ENCODE peak calls at places on chromosome 17, in ten cellular contexts. One of them, this sample, is unnamed.

GRCh38 chr17:51995797-51996403 is 162.6 kb downstream of the CA10 start:
- DNase-seq in fibroblast of villous mesenchyme: no peak
- DNase-seq in HCEC 1CT: no peak
- DNase-seq in RKO: peak; percentile 5
- DNase-seq in NCI-H226: no peak
- DNase-seq in stimulated activated CD8-positive, alpha-beta memory T cell treated with anti-CD3 and anti-CD28 coated beads, Interleukin-4, amount 100 ng/mL, for 48 hours: no peak
- DNase-seq in NCI-H2081: no peak
- DNase-seq in ELR: peak; percentile 64
- DNase-seq in mesenchymal stem cell: no peak
- DNase-seq in activated CD4-positive, alpha-beta T cell treated with anti-CD3 and anti-CD28 coated beads for 36 hours: no peak
- DNase-seq in this sample: no peak

GRCh38 chr17:35901776-35902175 is 21.6 kb upstream of the CCL5 start:
- DNase-seq in NCI-H226: no peak
- DNase-seq in ELR: no peak
- DNase-seq in mesenchymal stem cell: no peak
- DNase-seq in activated CD4-positive, alpha-beta T cell treated with anti-CD3 and anti-CD28 coated beads for 36 hours: no peak
- DNase-seq in NCI-H2081: no peak
- DNase-seq in stimulated activated CD8-positive, alpha-beta memory T cell treated with anti-CD3 and anti-CD28 coated beads, Interleukin-4, amount 100 ng/mL, for 48 hours: no peak
- DNase-seq in RKO: no peak
- DNase-seq in fibroblast of villous mesenchyme: peak; percentile 56
- DNase-seq in HCEC 1CT: no peak
- DNase-seq in this sample: no peak

GRCh38 chr17:12510535-12510934 is 155.2 kb upstream of the MYOCD start:
- DNase-seq in ELR: peak; percentile 54
- DNase-seq in RKO: no peak
- DNase-seq in mesenchymal stem cell: peak; percentile 65
- DNase-seq in NCI-H226: no peak
- DNase-seq in activated CD4-positive, alpha-beta T cell treated with anti-CD3 and anti-CD28 coated beads for 36 hours: no peak
- DNase-seq in HCEC 1CT: peak; percentile 64
- DNase-seq in stimulated activated CD8-positive, alpha-beta memory T cell treated with anti-CD3 and anti-CD28 coated beads, Interleukin-4, amount 100 ng/mL, for 48 hours: no peak
- DNase-seq in NCI-H2081: no peak
- DNase-seq in fibroblast of villous mesenchyme: peak; percentile 79
- DNase-seq in this sample: no peak

GRCh38 chr17:55726440-55726839 is 3.8 kb upstream of the TMEM100 start:
- DNase-seq in mesenchymal stem cell: peak; percentile 54
- DNase-seq in HCEC 1CT: peak; percentile 89
- DNase-seq in activated CD4-positive, alpha-beta T cell treated with anti-CD3 and anti-CD28 coated beads for 36 hours: no peak
- DNase-seq in NCI-H2081: peak; percentile 59
- DNase-seq in NCI-H226: peak; percentile 56
- DNase-seq in RKO: peak; percentile 28
- DNase-seq in fibroblast of villous mesenchyme: peak; percentile 58
- DNase-seq in ELR: peak; percentile 78
- DNase-seq in stimulated activated CD8-positive, alpha-beta memory T cell treated with anti-CD3 and anti-CD28 coated beads, Interleukin-4, amount 100 ng/mL, for 48 hours: no peak
- DNase-seq in this sample: no peak

GRCh38 chr17:8806206-8807069 is 7.3 kb upstream of the MFSD6L start:
- DNase-seq in stimulated activated CD8-positive, alpha-beta memory T cell treated with anti-CD3 and anti-CD28 coated beads, Interleukin-4, amount 100 ng/mL, for 48 hours: no peak
- DNase-seq in ELR: no peak
- DNase-seq in mesenchymal stem cell: no peak
- DNase-seq in HCEC 1CT: no peak
- DNase-seq in NCI-H226: no peak
- DNase-seq in NCI-H2081: no peak
- DNase-seq in activated CD4-positive, alpha-beta T cell treated with anti-CD3 and anti-CD28 coated beads for 36 hours: no peak
- DNase-seq in RKO: no peak
- DNase-seq in fibroblast of villous mesenchyme: no peak
- DNase-seq in this sample: no peak

GRCh38 chr17:17411692-17412091 is 65.1 kb upstream of the MED9 start:
- DNase-seq in mesenchymal stem cell: no peak
- DNase-seq in NCI-H226: no peak
- DNase-seq in RKO: no peak
- DNase-seq in NCI-H2081: no peak
- DNase-seq in HCEC 1CT: peak; percentile 46
- DNase-seq in ELR: peak; percentile 42
- DNase-seq in activated CD4-positive, alpha-beta T cell treated with anti-CD3 and anti-CD28 coated beads for 36 hours: no peak
- DNase-seq in stimulated activated CD8-positive, alpha-beta memory T cell treated with anti-CD3 and anti-CD28 coated beads, Interleukin-4, amount 100 ng/mL, for 48 hours: no peak
- DNase-seq in fibroblast of villous mesenchyme: peak; percentile 52
- DNase-seq in this sample: no peak

GRCh38 chr17:27247071-27247957 is 46.6 kb upstream of the WSB1 start:
- DNase-seq in HCEC 1CT: peak; percentile 84
- DNase-seq in stimulated activated CD8-positive, alpha-beta memory T cell treated with anti-CD3 and anti-CD28 coated beads, Interleukin-4, amount 100 ng/mL, for 48 hours: no peak
- DNase-seq in NCI-H226: peak; percentile 39
- DNase-seq in activated CD4-positive, alpha-beta T cell treated with anti-CD3 and anti-CD28 coated beads for 36 hours: no peak
- DNase-seq in ELR: peak; percentile 33
- DNase-seq in fibroblast of villous mesenchyme: peak; percentile 88
- DNase-seq in NCI-H2081: peak; percentile 2
- DNase-seq in RKO: no peak
- DNase-seq in mesenchymal stem cell: peak; percentile 74
- DNase-seq in this sample: peak; percentile 98

GRCh38 chr17:59469786-59470485 is 95.5 kb upstream of the DHX40 start:
- DNase-seq in fibroblast of villous mesenchyme: no peak
- DNase-seq in RKO: no peak
- DNase-seq in HCEC 1CT: no peak
- DNase-seq in ELR: no peak
- DNase-seq in NCI-H226: no peak
- DNase-seq in mesenchymal stem cell: no peak
- DNase-seq in NCI-H2081: no peak
- DNase-seq in activated CD4-positive, alpha-beta T cell treated with anti-CD3 and anti-CD28 coated beads for 36 hours: no peak
- DNase-seq in stimulated activated CD8-positive, alpha-beta memory T cell treated with anti-CD3 and anti-CD28 coated beads, Interleukin-4, amount 100 ng/mL, for 48 hours: no peak
- DNase-seq in this sample: no peak

GRCh38 chr17:19877546-19877945 is 9.8 kb upstream of the ULK2 start:
- DNase-seq in ELR: no peak
- DNase-seq in stimulated activated CD8-positive, alpha-beta memory T cell treated with anti-CD3 and anti-CD28 coated beads, Interleukin-4, amount 100 ng/mL, for 48 hours: no peak
- DNase-seq in HCEC 1CT: no peak
- DNase-seq in NCI-H226: no peak
- DNase-seq in activated CD4-positive, alpha-beta T cell treated with anti-CD3 and anti-CD28 coated beads for 36 hours: no peak
- DNase-seq in NCI-H2081: no peak
- DNase-seq in fibroblast of villous mesenchyme: no peak
- DNase-seq in mesenchymal stem cell: no peak
- DNase-seq in RKO: no peak
- DNase-seq in this sample: no peak

GRCh38 chr17:46935658-46936266 is 12.8 kb downstream of the GOSR2 start:
- DNase-seq in ELR: no peak
- DNase-seq in HCEC 1CT: no peak
- DNase-seq in activated CD4-positive, alpha-beta T cell treated with anti-CD3 and anti-CD28 coated beads for 36 hours: no peak
- DNase-seq in stimulated activated CD8-positive, alpha-beta memory T cell treated with anti-CD3 and anti-CD28 coated beads, Interleukin-4, amount 100 ng/mL, for 48 hours: no peak
- DNase-seq in NCI-H226: peak; percentile 90
- DNase-seq in NCI-H2081: no peak
- DNase-seq in mesenchymal stem cell: no peak
- DNase-seq in RKO: no peak
- DNase-seq in fibroblast of villous mesenchyme: peak; percentile 34
- DNase-seq in this sample: no peak

GRCh38 chr17:79905832-79906231 is 66.6 kb upstream of the CBX4 start:
- DNase-seq in HCEC 1CT: no peak
- DNase-seq in stimulated activated CD8-positive, alpha-beta memory T cell treated with anti-CD3 and anti-CD28 coated beads, Interleukin-4, amount 100 ng/mL, for 48 hours: no peak
- DNase-seq in mesenchymal stem cell: no peak
- DNase-seq in NCI-H2081: no peak
- DNase-seq in NCI-H226: no peak
- DNase-seq in RKO: peak; percentile 45
- DNase-seq in fibroblast of villous mesenchyme: no peak
- DNase-seq in ELR: peak; percentile 46
- DNase-seq in activated CD4-positive, alpha-beta T cell treated with anti-CD3 and anti-CD28 coated beads for 36 hours: no peak
- DNase-seq in this sample: no peak

GRCh38 chr17:10398352-10398751 is 23.4 kb downstream of the MYH8 start:
- DNase-seq in ELR: no peak
- DNase-seq in NCI-H2081: no peak
- DNase-seq in fibroblast of villous mesenchyme: no peak
- DNase-seq in activated CD4-positive, alpha-beta T cell treated with anti-CD3 and anti-CD28 coated beads for 36 hours: no peak
- DNase-seq in stimulated activated CD8-positive, alpha-beta memory T cell treated with anti-CD3 and anti-CD28 coated beads, Interleukin-4, amount 100 ng/mL, for 48 hours: no peak
- DNase-seq in NCI-H226: no peak
- DNase-seq in mesenchymal stem cell: no peak
- DNase-seq in HCEC 1CT: no peak
- DNase-seq in RKO: no peak
- DNase-seq in this sample: no peak

GRCh38 chr17:50211249-50212120 is 10.1 kb upstream of the COL1A1 start:
- DNase-seq in NCI-H226: no peak
- DNase-seq in ELR: peak; percentile 84
- DNase-seq in activated CD4-positive, alpha-beta T cell treated with anti-CD3 and anti-CD28 coated beads for 36 hours: no peak
- DNase-seq in stimulated activated CD8-positive, alpha-beta memory T cell treated with anti-CD3 and anti-CD28 coated beads, Interleukin-4, amount 100 ng/mL, for 48 hours: peak; percentile 23
- DNase-seq in fibroblast of villous mesenchyme: peak; percentile 75
- DNase-seq in mesenchymal stem cell: peak; percentile 49
- DNase-seq in NCI-H2081: no peak
- DNase-seq in RKO: no peak
- DNase-seq in HCEC 1CT: no peak
- DNase-seq in this sample: no peak

GRCh38 chr17:32943647-32944191 is 15.8 kb downstream of the TMEM98 start:
- DNase-seq in fibroblast of villous mesenchyme: peak; percentile 88
- DNase-seq in ELR: no peak
- DNase-seq in RKO: no peak
- DNase-seq in activated CD4-positive, alpha-beta T cell treated with anti-CD3 and anti-CD28 coated beads for 36 hours: no peak
- DNase-seq in NCI-H226: peak; percentile 94
- DNase-seq in mesenchymal stem cell: peak; percentile 77
- DNase-seq in stimulated activated CD8-positive, alpha-beta memory T cell treated with anti-CD3 and anti-CD28 coated beads, Interleukin-4, amount 100 ng/mL, for 48 hours: no peak
- DNase-seq in NCI-H2081: no peak
- DNase-seq in HCEC 1CT: peak; percentile 43
- DNase-seq in this sample: no peak

GRCh38 chr17:7559307-7560171 is 989 bp downstream of the TNFSF13 start:
- DNase-seq in mesenchymal stem cell: no peak
- DNase-seq in HCEC 1CT: no peak
- DNase-seq in NCI-H226: no peak
- DNase-seq in ELR: no peak
- DNase-seq in activated CD4-positive, alpha-beta T cell treated with anti-CD3 and anti-CD28 coated beads for 36 hours: no peak
- DNase-seq in stimulated activated CD8-positive, alpha-beta memory T cell treated with anti-CD3 and anti-CD28 coated beads, Interleukin-4, amount 100 ng/mL, for 48 hours: no peak
- DNase-seq in RKO: no peak
- DNase-seq in NCI-H2081: no peak
- DNase-seq in fibroblast of villous mesenchyme: no peak
- DNase-seq in this sample: no peak

GRCh38 chr17:10384175-10384574 is 11.4 kb upstream of the MYH13 start:
- DNase-seq in stimulated activated CD8-positive, alpha-beta memory T cell treated with anti-CD3 and anti-CD28 coated beads, Interleukin-4, amount 100 ng/mL, for 48 hours: no peak
- DNase-seq in HCEC 1CT: no peak
- DNase-seq in ELR: no peak
- DNase-seq in activated CD4-positive, alpha-beta T cell treated with anti-CD3 and anti-CD28 coated beads for 36 hours: no peak
- DNase-seq in mesenchymal stem cell: peak; percentile 41
- DNase-seq in NCI-H226: no peak
- DNase-seq in NCI-H2081: no peak
- DNase-seq in fibroblast of villous mesenchyme: no peak
- DNase-seq in RKO: no peak
- DNase-seq in this sample: no peak

GRCh38 chr17:7590743-7591142 is 849 bp upstream of the SOX15 start:
- DNase-seq in HCEC 1CT: peak; percentile 48
- DNase-seq in activated CD4-positive, alpha-beta T cell treated with anti-CD3 and anti-CD28 coated beads for 36 hours: no peak
- DNase-seq in fibroblast of villous mesenchyme: peak; percentile 34
- DNase-seq in NCI-H226: peak; percentile 70
- DNase-seq in NCI-H2081: no peak
- DNase-seq in stimulated activated CD8-positive, alpha-beta memory T cell treated with anti-CD3 and anti-CD28 coated beads, Interleukin-4, amount 100 ng/mL, for 48 hours: no peak
- DNase-seq in ELR: peak; percentile 85
- DNase-seq in mesenchymal stem cell: peak; percentile 54
- DNase-seq in RKO: peak; percentile 44
- DNase-seq in this sample: no peak

GRCh38 chr17:65670667-65671371 is 109.4 kb upstream of the AXIN2 start:
- DNase-seq in HCEC 1CT: no peak
- DNase-seq in mesenchymal stem cell: no peak
- DNase-seq in RKO: no peak
- DNase-seq in fibroblast of villous mesenchyme: no peak
- DNase-seq in ELR: no peak
- DNase-seq in stimulated activated CD8-positive, alpha-beta memory T cell treated with anti-CD3 and anti-CD28 coated beads, Interleukin-4, amount 100 ng/mL, for 48 hours: no peak
- DNase-seq in activated CD4-positive, alpha-beta T cell treated with anti-CD3 and anti-CD28 coated beads for 36 hours: no peak
- DNase-seq in NCI-H2081: no peak
- DNase-seq in NCI-H226: no peak
- DNase-seq in this sample: no peak

GRCh38 chr17:31558748-31559646 is 167.5 kb downstream of the RAB11FIP4 start:
- DNase-seq in activated CD4-positive, alpha-beta T cell treated with anti-CD3 and anti-CD28 coated beads for 36 hours: peak; percentile 75
- DNase-seq in fibroblast of villous mesenchyme: peak; percentile 84
- DNase-seq in mesenchymal stem cell: peak; percentile 86
- DNase-seq in HCEC 1CT: peak; percentile 84
- DNase-seq in RKO: peak; percentile 76
- DNase-seq in ELR: peak; percentile 88
- DNase-seq in NCI-H226: peak; percentile 72
- DNase-seq in NCI-H2081: peak; percentile 27
- DNase-seq in stimulated activated CD8-positive, alpha-beta memory T cell treated with anti-CD3 and anti-CD28 coated beads, Interleukin-4, amount 100 ng/mL, for 48 hours: peak; percentile 64
- DNase-seq in this sample: no peak

GRCh38 chr17:58338454-58338841 is 9.9 kb upstream of the TSPOAP1 start:
- DNase-seq in NCI-H2081: no peak
- DNase-seq in mesenchymal stem cell: no peak
- DNase-seq in ELR: no peak
- DNase-seq in stimulated activated CD8-positive, alpha-beta memory T cell treated with anti-CD3 and anti-CD28 coated beads, Interleukin-4, amount 100 ng/mL, for 48 hours: no peak
- DNase-seq in RKO: no peak
- DNase-seq in fibroblast of villous mesenchyme: no peak
- DNase-seq in NCI-H226: no peak
- DNase-seq in HCEC 1CT: no peak
- DNase-seq in activated CD4-positive, alpha-beta T cell treated with anti-CD3 and anti-CD28 coated beads for 36 hours: peak; percentile 68
- DNase-seq in this sample: no peak

GRCh38 chr17:35244345-35245195 is 1.7 kb downstream of the SLFN5 start:
- DNase-seq in activated CD4-positive, alpha-beta T cell treated with anti-CD3 and anti-CD28 coated beads for 36 hours: peak; percentile 96
- DNase-seq in NCI-H226: peak; percentile 92
- DNase-seq in NCI-H2081: no peak
- DNase-seq in HCEC 1CT: peak; percentile 83
- DNase-seq in mesenchymal stem cell: peak; percentile 73
- DNase-seq in fibroblast of villous mesenchyme: peak; percentile 86
- DNase-seq in RKO: peak; percentile 98
- DNase-seq in stimulated activated CD8-positive, alpha-beta memory T cell treated with anti-CD3 and anti-CD28 coated beads, Interleukin-4, amount 100 ng/mL, for 48 hours: peak; percentile 91
- DNase-seq in ELR: peak; percentile 96
- DNase-seq in this sample: peak; percentile 46

GRCh38 chr17:12591336-12591735 is 74.4 kb upstream of the MYOCD start:
- DNase-seq in fibroblast of villous mesenchyme: no peak
- DNase-seq in RKO: no peak
- DNase-seq in activated CD4-positive, alpha-beta T cell treated with anti-CD3 and anti-CD28 coated beads for 36 hours: no peak
- DNase-seq in ELR: peak; percentile 51
- DNase-seq in mesenchymal stem cell: peak; percentile 40
- DNase-seq in HCEC 1CT: no peak
- DNase-seq in NCI-H226: no peak
- DNase-seq in NCI-H2081: no peak
- DNase-seq in stimulated activated CD8-positive, alpha-beta memory T cell treated with anti-CD3 and anti-CD28 coated beads, Interleukin-4, amount 100 ng/mL, for 48 hours: no peak
- DNase-seq in this sample: no peak

GRCh38 chr17:77894126-77894956 is 64.2 kb upstream of the TNRC6C start:
- DNase-seq in NCI-H226: no peak
- DNase-seq in NCI-H2081: no peak
- DNase-seq in HCEC 1CT: no peak
- DNase-seq in fibroblast of villous mesenchyme: no peak
- DNase-seq in mesenchymal stem cell: no peak
- DNase-seq in ELR: no peak
- DNase-seq in stimulated activated CD8-positive, alpha-beta memory T cell treated with anti-CD3 and anti-CD28 coated beads, Interleukin-4, amount 100 ng/mL, for 48 hours: no peak
- DNase-seq in activated CD4-positive, alpha-beta T cell treated with anti-CD3 and anti-CD28 coated beads for 36 hours: no peak
- DNase-seq in RKO: no peak
- DNase-seq in this sample: no peak

GRCh38 chr17:80479246-80479566 is 2.8 kb upstream of the NPTX1 start:
- DNase-seq in fibroblast of villous mesenchyme: no peak
- DNase-seq in stimulated activated CD8-positive, alpha-beta memory T cell treated with anti-CD3 and anti-CD28 coated beads, Interleukin-4, amount 100 ng/mL, for 48 hours: no peak
- DNase-seq in NCI-H226: no peak
- DNase-seq in mesenchymal stem cell: no peak
- DNase-seq in ELR: no peak
- DNase-seq in RKO: no peak
- DNase-seq in NCI-H2081: no peak
- DNase-seq in HCEC 1CT: no peak
- DNase-seq in activated CD4-positive, alpha-beta T cell treated with anti-CD3 and anti-CD28 coated beads for 36 hours: no peak
- DNase-seq in this sample: no peak

GRCh38 chr17:17342242-17342945 is 39.2 kb downstream of the NT5M start:
- DNase-seq in NCI-H226: no peak
- DNase-seq in stimulated activated CD8-positive, alpha-beta memory T cell treated with anti-CD3 and anti-CD28 coated beads, Interleukin-4, amount 100 ng/mL, for 48 hours: no peak
- DNase-seq in HCEC 1CT: no peak
- DNase-seq in RKO: no peak
- DNase-seq in NCI-H2081: no peak
- DNase-seq in activated CD4-positive, alpha-beta T cell treated with anti-CD3 and anti-CD28 coated beads for 36 hours: no peak
- DNase-seq in ELR: no peak
- DNase-seq in mesenchymal stem cell: no peak
- DNase-seq in fibroblast of villous mesenchyme: no peak
- DNase-seq in this sample: no peak

GRCh38 chr17:17937450-17937849 is 34.8 kb downstream of the TOM1L2 start:
- DNase-seq in NCI-H2081: no peak
- DNase-seq in NCI-H226: no peak
- DNase-seq in ELR: peak; percentile 42
- DNase-seq in fibroblast of villous mesenchyme: peak; percentile 28
- DNase-seq in HCEC 1CT: no peak
- DNase-seq in RKO: no peak
- DNase-seq in activated CD4-positive, alpha-beta T cell treated with anti-CD3 and anti-CD28 coated beads for 36 hours: no peak
- DNase-seq in stimulated activated CD8-positive, alpha-beta memory T cell treated with anti-CD3 and anti-CD28 coated beads, Interleukin-4, amount 100 ng/mL, for 48 hours: no peak
- DNase-seq in mesenchymal stem cell: peak; percentile 43
- DNase-seq in this sample: no peak

GRCh38 chr17:61286449-61286848 is 113.2 kb upstream of the TBX2 start:
- DNase-seq in activated CD4-positive, alpha-beta T cell treated with anti-CD3 and anti-CD28 coated beads for 36 hours: no peak
- DNase-seq in NCI-H2081: no peak
- DNase-seq in mesenchymal stem cell: no peak
- DNase-seq in ELR: no peak
- DNase-seq in RKO: no peak
- DNase-seq in fibroblast of villous mesenchyme: no peak
- DNase-seq in stimulated activated CD8-positive, alpha-beta memory T cell treated with anti-CD3 and anti-CD28 coated beads, Interleukin-4, amount 100 ng/mL, for 48 hours: no peak
- DNase-seq in HCEC 1CT: no peak
- DNase-seq in NCI-H226: no peak
- DNase-seq in this sample: no peak

GRCh38 chr17:77471984-77472836 is 331.4 kb downstream of the SEC14L1 start:
- DNase-seq in RKO: no peak
- DNase-seq in fibroblast of villous mesenchyme: peak; percentile 93
- DNase-seq in mesenchymal stem cell: peak; percentile 88
- DNase-seq in NCI-H226: peak; percentile 43
- DNase-seq in HCEC 1CT: no peak
- DNase-seq in stimulated activated CD8-positive, alpha-beta memory T cell treated with anti-CD3 and anti-CD28 coated beads, Interleukin-4, amount 100 ng/mL, for 48 hours: no peak
- DNase-seq in NCI-H2081: peak; percentile 29
- DNase-seq in activated CD4-positive, alpha-beta T cell treated with anti-CD3 and anti-CD28 coated beads for 36 hours: peak; percentile 66
- DNase-seq in ELR: peak; percentile 54
- DNase-seq in this sample: no peak

This sample was measured in dermis microvascular lymphatic vessel endothelial cell.